ENCODE peak calls at places on chromosome 21, in seven cellular contexts. B, G, A, H, O, J and S are unnamed samples.

GRCh38 chr21:33543505-33544129 is 779 bp downstream of the SON start:
- DNase-seq in G (peak), B (peak), O (no peak), J (no peak), H (no peak), A (peak), S (peak)

GRCh38 chr21:46159390-46159789 is 4.0 kb upstream of the FTCD start:
- DNase-seq in G (no peak), B (peak), J (no peak), H (no peak), O (no peak), A (no peak), S (no peak)

GRCh38 chr21:33042812-33043211 is 17.1 kb downstream of the OLIG2 start:
- DNase-seq in O (peak), G (no peak), H (no peak), J (no peak), B (no peak), A (no peak), S (no peak)

GRCh38 chr21:37917612-37918011 is 1.4 kb upstream of the KCNJ6 start:
- DNase-seq in B (no peak), J (no peak), O (no peak), H (no peak), A (no peak), G (no peak), S (no peak)

GRCh38 chr21:38042246-38042645 is 126.0 kb upstream of the KCNJ6 start:
- DNase-seq in B (no peak), O (peak), A (no peak), J (no peak), H (no peak), G (no peak), S (no peak)

GRCh38 chr21:37683396-37684114 is 232.7 kb downstream of the KCNJ6 start:
- DNase-seq in B (no peak), H (no peak), A (no peak), O (no peak), G (no peak), J (no peak), S (no peak)

GRCh38 chr21:28419811-28420210 is 572.9 kb downstream of the LTN1 start:
- DNase-seq in G (no peak), B (no peak), J (no peak), O (no peak), A (no peak), H (no peak), S (no peak)

GRCh38 chr21:38716942-38717341 is 88.8 kb upstream of the ETS2 start:
- DNase-seq in G (no peak), J (no peak), B (no peak), O (no peak), A (no peak), H (no peak), S (no peak)

GRCh38 chr21:34498623-34499022 is 13.4 kb downstream of the KCNE1 start:
- DNase-seq in G (no peak), O (no peak), A (no peak), B (no peak), J (peak), H (no peak), S (no peak)

GRCh38 chr21:46667191-46667734 is 31.8 kb downstream of the PRMT2 start:
- DNase-seq in J (no peak), G (no peak), O (no peak), A (no peak), H (peak), B (no peak), S (no peak)

GRCh38 chr21:41215856-41216408 is 48.0 kb downstream of the BACE2 start:
- DNase-seq in H (no peak), O (no peak), G (no peak), A (no peak), J (no peak), B (no peak), S (no peak)
- H3K27ac ChIP-seq in H (no peak), O (no peak), G (no peak), A (no peak), J (no peak), B (peak), S (no peak)

DNA sequence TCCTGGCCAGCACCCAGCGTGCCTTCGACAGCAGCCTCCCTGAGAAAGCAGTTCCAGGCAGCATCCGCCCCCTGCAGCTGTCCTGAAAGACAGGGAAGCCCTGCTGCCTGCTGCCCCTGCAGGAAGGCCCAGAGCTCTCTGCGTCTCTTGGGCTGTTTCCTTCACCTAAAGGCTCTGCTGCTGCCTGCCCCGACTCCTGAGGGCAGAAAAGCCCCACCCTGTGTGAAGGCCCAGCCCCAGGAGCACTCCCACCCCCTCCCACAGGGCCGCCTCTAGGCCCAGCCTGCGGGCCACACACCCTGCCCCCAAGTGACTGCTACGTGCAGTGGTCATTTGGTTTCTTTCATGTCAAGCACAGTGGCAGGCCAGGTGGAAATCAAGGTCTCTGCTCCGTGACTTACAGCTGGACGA is 12.4 kb downstream of the RIPK4 start:
- DNase-seq in H (no peak), B (peak), J (no peak), A (no peak), G (no peak), O (no peak), S (no peak)
- H3K4me3 ChIP-seq in H (no peak), B (no peak), J (no peak), A (no peak), G (no peak), O (no peak), S (no peak)

DNA sequence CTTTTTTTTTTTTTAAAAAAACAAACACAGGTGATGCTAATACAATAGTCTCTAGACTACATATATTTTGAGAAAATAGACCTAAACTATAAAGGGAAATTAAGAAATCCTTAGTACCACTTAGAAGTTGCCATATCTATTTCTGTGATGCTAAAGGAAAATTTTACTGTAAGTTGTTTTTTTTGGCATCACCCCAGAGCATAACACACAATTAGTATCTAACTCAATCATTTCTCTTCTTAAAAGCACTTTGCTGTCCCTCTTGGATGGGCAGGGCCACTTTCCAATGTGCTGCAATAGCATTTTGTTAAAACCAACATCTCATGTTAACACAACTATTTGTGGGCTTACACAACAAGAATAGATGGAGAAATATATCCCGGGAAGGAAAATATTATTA is 91.9 kb downstream of the GABPA start:
- DNase-seq in G (no peak), A (no peak), O (no peak), H (no peak), B (no peak), J (no peak), S (no peak)
- TF ChIP-seq CTCF in G (no peak), A (no peak), O (no peak), H (no peak), B (no peak), J (no peak), S (no peak)

GRCh38 chr21:36235058-36235582 is 78.5 kb downstream of the DOP1B start:
- DNase-seq in O (no peak), B (no peak), A (peak), H (no peak), G (peak), J (no peak), S (no peak)
- H3K27ac ChIP-seq in O (peak), B (no peak), A (no peak), H (no peak), G (no peak), J (no peak), S (no peak)

GRCh38 chr21:44579056-44579832 is 1.2 kb downstream of the KRTAP10-5 start:
- DNase-seq in H (no peak), A (peak), O (no peak), G (no peak), J (no peak), B (no peak), S (no peak)

GRCh38 chr21:44581158-44581557 is 754 bp upstream of the KRTAP10-5 start:
- DNase-seq in G (no peak), A (no peak), J (no peak), O (no peak), B (no peak), H (no peak), S (no peak)

GRCh38 chr21:44582055-44582454 is 1.7 kb upstream of the KRTAP10-5 start:
- DNase-seq in B (no peak), G (no peak), O (no peak), H (no peak), J (no peak), A (peak), S (no peak)

GRCh38 chr21:44578371-44579055 is 1.9 kb downstream of the KRTAP10-5 start:
- DNase-seq in G (no peak), A (peak), H (no peak), B (no peak), O (no peak), J (no peak), S (no peak)

DNA sequence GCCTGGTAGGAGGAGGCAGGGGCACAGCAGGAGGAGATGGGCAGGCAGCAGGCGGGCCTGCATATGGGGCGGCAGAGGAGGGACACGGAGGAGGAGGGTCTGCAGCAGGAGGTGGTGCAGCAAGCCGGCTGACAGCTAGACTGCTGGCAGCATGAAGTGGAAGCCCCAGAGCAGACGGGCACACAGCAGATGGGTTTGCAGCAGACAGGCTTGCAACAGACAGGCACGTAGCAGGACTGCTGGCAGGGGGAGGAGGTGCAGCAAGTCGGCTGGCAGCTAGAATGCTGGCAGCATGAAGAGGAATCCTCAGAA is 615 bp downstream of the KRTAP10-5 start:
- DNase-seq in G (no peak), B (no peak), A (peak), H (no peak), O (no peak), J (no peak), S (no peak)
- H3K4me3 ChIP-seq in G (no peak), B (no peak), A (no peak), H (no peak), O (no peak), J (no peak), S (no peak)

DNA sequence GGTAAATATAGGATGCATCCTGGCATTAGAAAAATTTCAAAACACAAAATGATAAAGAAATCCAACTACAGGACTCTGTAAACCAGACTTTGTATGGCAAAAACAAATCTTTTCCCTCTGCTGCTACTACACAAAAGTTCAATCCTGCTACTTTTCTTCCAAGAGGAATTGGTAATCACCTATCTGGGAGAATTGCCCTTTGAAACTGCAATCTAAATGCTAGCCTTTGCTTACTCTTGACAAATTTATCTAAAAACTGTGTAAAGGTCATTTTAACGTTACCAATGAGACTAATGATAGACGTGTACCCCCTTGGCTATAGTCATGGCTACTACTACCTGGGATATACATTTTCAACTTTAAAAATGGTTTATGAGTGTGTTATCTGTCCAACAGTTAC is 837.9 kb upstream of the CXADR start:
- DNase-seq in J (no peak), A (no peak), O (no peak), B (no peak), H (no peak), G (no peak), S (no peak)
- TF ChIP-seq CTCF in J (no peak), A (no peak), O (no peak), B (no peak), H (no peak), G (no peak), S (no peak)

GRCh38 chr21:35737425-35737824 is 322.9 kb downstream of the SETD4 start:
- DNase-seq in H (no peak), B (no peak), A (no peak), O (no peak), G (no peak), J (no peak), S (no peak)

GRCh38 chr21:35737899-35738341 is 322.4 kb downstream of the SETD4 start:
- DNase-seq in H (no peak), A (no peak), B (no peak), O (no peak), J (no peak), G (no peak), S (peak)

GRCh38 chr21:35732788-35733187 is 327.5 kb downstream of the SETD4 start:
- DNase-seq in B (no peak), A (no peak), G (no peak), H (no peak), J (no peak), O (no peak), S (no peak)

GRCh38 chr21:35743571-35743970 is 316.8 kb downstream of the SETD4 start:
- DNase-seq in J (no peak), A (no peak), G (no peak), O (no peak), B (no peak), H (no peak), S (no peak)

DNA sequence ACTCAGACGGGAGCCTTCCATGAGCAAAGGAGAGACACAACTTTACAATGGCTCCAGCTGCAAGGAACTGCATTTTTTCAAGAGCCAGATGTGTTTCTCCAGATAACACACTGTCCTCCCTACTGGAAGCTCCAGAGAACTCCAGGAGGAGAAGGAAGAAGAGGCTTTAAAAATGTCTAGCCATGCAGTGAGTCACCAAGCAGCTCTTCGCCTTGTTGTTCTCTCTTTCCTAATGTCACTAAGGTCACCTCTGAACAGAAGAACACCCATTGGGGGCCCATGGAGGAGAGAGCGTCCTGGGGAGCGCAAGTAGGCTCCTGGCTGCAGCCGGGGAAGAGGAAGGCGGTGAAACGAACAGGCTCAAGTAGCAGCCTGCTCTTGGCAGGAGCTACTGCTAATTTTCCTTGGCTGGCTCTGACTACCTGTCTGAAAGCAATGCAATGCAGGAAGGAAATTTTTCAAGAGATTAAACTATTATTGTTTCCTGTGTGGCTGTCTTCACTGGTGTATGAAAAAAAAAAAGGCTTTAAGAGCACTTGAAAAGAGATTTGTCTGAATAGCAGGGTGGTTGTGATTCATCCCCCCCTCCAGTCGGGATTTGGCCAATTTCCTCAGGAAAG is 321.9 kb downstream of the SETD4 start:
- DNase-seq in B (no peak), G (no peak), J (no peak), H (no peak), O (no peak), A (no peak), S (no peak)
- H3K27ac ChIP-seq in B (no peak), G (no peak), J (peak), H (peak), O (no peak), A (no peak), S (no peak)

DNA sequence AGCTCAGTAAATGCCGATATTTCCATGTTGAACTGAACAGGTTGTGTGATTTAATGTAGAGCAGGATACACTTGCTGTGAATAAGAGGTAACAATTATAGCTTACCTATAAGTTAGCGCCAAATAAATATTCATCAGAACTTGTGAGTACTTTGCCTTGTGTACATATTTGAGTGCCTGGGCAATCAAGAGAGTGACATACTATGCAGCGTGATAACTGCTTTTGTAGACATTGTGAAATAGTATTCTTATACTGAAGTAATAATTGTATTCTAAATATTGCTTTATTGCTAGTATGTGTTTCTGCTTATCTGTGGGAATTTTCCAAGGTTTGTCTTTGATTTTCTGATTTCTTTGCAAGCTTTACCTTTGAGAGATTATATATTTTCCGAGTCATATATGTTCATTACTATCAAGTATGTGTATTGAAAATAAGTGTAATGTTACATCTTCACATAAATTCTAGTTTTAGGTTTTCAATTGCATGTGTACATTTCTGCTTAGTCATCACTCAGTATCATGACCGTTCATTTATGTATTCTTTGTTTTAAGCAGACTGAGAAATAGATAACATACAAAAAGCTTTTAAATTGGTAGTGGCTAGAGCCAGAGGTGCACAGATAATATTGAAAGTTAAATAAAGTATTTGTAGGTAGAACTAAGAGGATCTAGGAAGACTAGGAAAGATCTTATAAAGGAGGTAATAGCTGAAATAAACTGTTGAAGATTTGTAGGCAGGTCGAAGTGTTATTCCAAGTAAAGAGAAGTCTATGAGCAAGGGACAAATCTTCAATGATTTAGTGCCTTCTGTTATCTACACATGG is 19.5 kb downstream of the USP25 start:
- DNase-seq in G (no peak), H (no peak), J (no peak), B (no peak), O (no peak), A (no peak), S (no peak)
- H3K4me3 ChIP-seq in G (no peak), H (no peak), J (no peak), B (no peak), O (peak), A (no peak), S (peak)